ENCODE peak calls at places on chromosome 3, in nine cellular contexts. F, M, H, X, B, I, Y, C and U are unnamed samples.

GRCh38 chr3:16888785-16889607 is 4.2 kb downstream of the PLCL2 start:
- DNase-seq in X (no peak), M (no peak), Y (no peak), F (no peak), B (no peak), I (no peak), C (no peak), H (no peak), U (no peak)

GRCh38 chr3:43233062-43233461 is 53.3 kb upstream of the SNRK start:
- DNase-seq in B (no peak), H (no peak), C (no peak), Y (no peak), F (no peak), M (no peak), I (no peak), X (no peak), U (no peak)

GRCh38 chr3:44375450-44375849 is 36.9 kb downstream of the TCAIM start:
- DNase-seq in F (no peak), X (no peak), H (no peak), C (no peak), Y (no peak), B (no peak), M (no peak), I (no peak), U (no peak)

GRCh38 chr3:47664519-47664918 is 85.9 kb upstream of the CSPG5 start:
- DNase-seq in Y (peak), X (peak), F (no peak), C (peak), H (no peak), I (no peak), M (no peak), B (peak), U (peak)

GRCh38 chr3:193987186-193987585 is 148.8 kb upstream of the HES1 start:
- DNase-seq in F (no peak), M (no peak), Y (no peak), B (no peak), X (no peak), H (no peak), I (no peak), C (no peak), U (no peak)

GRCh38 chr3:69719292-69719691 is 20.0 kb upstream of the MITF start:
- DNase-seq in F (no peak), M (no peak), B (no peak), X (no peak), Y (no peak), H (no peak), C (no peak), I (no peak), U (no peak)

GRCh38 chr3:53809764-53810400 is 36.3 kb downstream of the CHDH start:
- DNase-seq in B (no peak), I (peak), H (no peak), F (no peak), Y (no peak), C (no peak), X (no peak), M (no peak), U (no peak)

GRCh38 chr3:78912687-78913086 is 855.1 kb downstream of the ROBO1 start:
- DNase-seq in I (no peak), B (no peak), M (no peak), F (no peak), C (no peak), X (no peak), H (no peak), Y (no peak), U (no peak)

GRCh38 chr3:15812183-15812582 is 14.4 kb upstream of the ANKRD28 start:
- DNase-seq in I (no peak), H (no peak), Y (no peak), M (peak), C (peak), B (peak), X (no peak), F (no peak), U (no peak)

GRCh38 chr3:158420654-158421396 is 150.2 kb upstream of the MLF1 start:
- DNase-seq in F (no peak), X (peak), H (no peak), Y (no peak), I (no peak), M (peak), B (no peak), C (peak), U (no peak)